ENCODE peak calls at places on chromosome 5, in ten cellular contexts. Q, X, S, J, T, V, P, G, E and I are unnamed samples. For H3K4me1, the result is how much of the 10 kb centered on the place peaks cover.

GRCh38 chr5:17340816-17341215 is 123.4 kb downstream of the BASP1 start:
- DNase-seq in Q (no peak), X (no peak), S (no peak), J (no peak), T (no peak), V (no peak), P (no peak), G (no peak), E (peak), I (no peak)

GRCh38 chr5:16578474-16578883 is 38.3 kb downstream of the RETREG1 start:
- DNase-seq in Q (no peak), X (no peak), S (no peak), J (no peak), T (no peak), V (no peak), P (no peak), G (peak), E (no peak), I (no peak)

GRCh38 chr5:126552614-126553013 is 42.4 kb downstream of the ALDH7A1 start:
- DNase-seq in Q (no peak), X (no peak), S (no peak), J (no peak), T (no peak), V (no peak), P (no peak), G (no peak), E (peak), I (no peak)

GRCh38 chr5:180054226-180054625 is 17.3 kb downstream of the RNF130 start:
- DNase-seq in Q (no peak), X (no peak), S (no peak), J (no peak), T (no peak), V (no peak), P (no peak), G (no peak), E (no peak), I (no peak)

GRCh38 chr5:88553926-88554325 is 285.3 kb upstream of the TMEM161B start:
- DNase-seq in Q (no peak), X (no peak), S (no peak), J (no peak), T (no peak), V (no peak), P (no peak), G (no peak), E (no peak), I (no peak)

GRCh38 chr5:127590154-127590722 is 58.6 kb upstream of the CTXN3 start:
- DNase-seq in Q (no peak), X (no peak), S (no peak), J (no peak), T (peak), V (no peak), P (no peak), G (no peak), E (no peak), I (no peak)

GRCh38 chr5:162160401-162160800 is 92.8 kb downstream of the GABRG2 start:
- DNase-seq in Q (no peak), X (no peak), S (no peak), J (no peak), T (no peak), V (no peak), P (no peak), G (no peak), E (no peak), I (no peak)

GRCh38 chr5:128791312-128791711 is 174.0 kb upstream of the SLC27A6 start:
- DNase-seq in Q (no peak), X (no peak), S (no peak), J (no peak), T (no peak), V (no peak), P (no peak), G (no peak), E (no peak), I (no peak)

GRCh38 chr5:149405550-149406202 is 26.6 kb upstream of the IL17B start:
- DNase-seq in Q (peak), X (no peak), S (peak), J (no peak), T (no peak), V (no peak), P (no peak), G (no peak), E (no peak), I (no peak)

GRCh38 chr5:105544300-105544699 is 1981.7 kb upstream of the NUDT12 start:
- DNase-seq in Q (no peak), X (no peak), S (no peak), J (no peak), T (no peak), V (no peak), P (no peak), G (no peak), E (no peak), I (no peak)

GRCh38 chr5:115431116-115431515 is 113.5 kb downstream of the FEM1C start:
- DNase-seq in Q (no peak), X (no peak), S (no peak), J (no peak), T (no peak), V (no peak), P (no peak), G (no peak), E (no peak), I (no peak)

GRCh38 chr5:1299961-1300360 is 5.1 kb upstream of the TERT start:
- DNase-seq in Q (peak), X (no peak), S (no peak), J (no peak), T (no peak), V (no peak), P (no peak), G (no peak), E (no peak), I (no peak)

GRCh38 chr5:9239626-9240025 is 306.2 kb downstream of the SEMA5A start:
- DNase-seq in Q (no peak), X (no peak), S (no peak), J (no peak), T (no peak), V (no peak), P (no peak), G (no peak), E (peak), I (no peak)

GRCh38 chr5:143890475-143890874 is 78.5 kb downstream of the HMHB1 start:
- DNase-seq in Q (no peak), X (no peak), S (no peak), J (no peak), T (no peak), V (no peak), P (no peak), G (no peak), E (no peak), I (no peak)

GRCh38 chr5:159040181-159040580 is 59.5 kb downstream of the EBF1 start:
- DNase-seq in Q (no peak), X (no peak), S (no peak), J (no peak), T (no peak), V (no peak), P (no peak), G (no peak), E (no peak), I (no peak)

GRCh38 chr5:893137-893506 is 438 bp downstream of the TRIP13 start:
- DNase-seq in Q (peak), X (no peak), S (no peak), J (no peak), T (peak), V (no peak), P (no peak), G (peak), E (no peak), I (no peak)

GRCh38 chr5:34930527-34930844 is 1.1 kb downstream of the DNAJC21 start:
- DNase-seq in Q (no peak), X (no peak), S (no peak), J (no peak), T (peak), V (no peak), P (no peak), G (no peak), E (peak), I (no peak)

GRCh38 chr5:164191240-164191639 is 685.8 kb downstream of the MAT2B start:
- DNase-seq in Q (no peak), X (peak), S (no peak), J (peak), T (no peak), V (peak), P (no peak), G (no peak), E (peak), I (no peak)

GRCh38 chr5:65152131-65152530 is 329.6 kb downstream of the ADAMTS6 start:
- DNase-seq in Q (no peak), X (no peak), S (no peak), J (no peak), T (no peak), V (peak), P (no peak), G (no peak), E (peak), I (no peak)

GRCh38 chr5:181109489-181110013 is 21.4 kb downstream of the OR2V1 start:
- DNase-seq in Q (peak), X (peak), S (no peak), J (no peak), T (no peak), V (no peak), P (no peak), G (no peak), E (no peak), I (no peak)

GRCh38 chr5:150787659-150788058 is 9.1 kb downstream of the SMIM3 start:
- DNase-seq in Q (no peak), X (no peak), S (no peak), J (no peak), T (no peak), V (no peak), P (no peak), G (no peak), E (no peak), I (no peak)

GRCh38 chr5:133686566-133686965 is 74.2 kb upstream of the FSTL4 start:
- DNase-seq in Q (no peak), X (no peak), S (no peak), J (no peak), T (no peak), V (no peak), P (no peak), G (no peak), E (no peak), I (no peak)

GRCh38 chr5:171291371-171291770 is 17.7 kb upstream of the TLX3 start:
- DNase-seq in Q (no peak), X (no peak), S (no peak), J (no peak), T (no peak), V (no peak), P (no peak), G (no peak), E (peak), I (no peak)

GRCh38 chr5:170631471-170632195 is 127.8 kb downstream of the KCNIP1 start:
- DNase-seq in Q (peak), X (peak), S (no peak), J (no peak), T (no peak), V (no peak), P (no peak), G (peak), E (no peak), I (no peak)

GRCh38 chr5:63374085-63374484 is 588.2 kb downstream of the HTR1A start:
- DNase-seq in Q (no peak), X (no peak), S (no peak), J (no peak), T (no peak), V (no peak), P (no peak), G (no peak), E (no peak), I (no peak)

GRCh38 chr5:128254789-128255188 is 171.2 kb downstream of the SLC12A2 start:
- DNase-seq in Q (no peak), X (no peak), S (no peak), J (no peak), T (no peak), V (no peak), P (no peak), G (no peak), E (no peak), I (no peak)

GRCh38 chr5:31459594-31459993 is 72.3 kb downstream of the DROSHA start:
- DNase-seq in Q (no peak), X (no peak), S (no peak), J (no peak), T (no peak), V (no peak), P (no peak), G (no peak), E (no peak), I (no peak)

GRCh38 chr5:151155149-151155776 is 2.3 kb downstream of the ANXA6 start:
- DNase-seq in Q (no peak), X (peak), S (no peak), J (no peak), T (peak), V (peak), P (no peak), G (no peak), E (peak), I (peak)

GRCh38 chr5:153807796-153808195 is 230.9 kb downstream of the FAM114A2 start:
- DNase-seq in Q (no peak), X (no peak), S (no peak), J (no peak), T (no peak), V (no peak), P (no peak), G (no peak), E (no peak), I (no peak)

GRCh38 chr5:116075117-116075910 is 9.5 kb upstream of the COMMD10 start:
- DNase-seq in Q (no peak), X (no peak), S (no peak), J (no peak), T (no peak), V (no peak), P (no peak), G (no peak), E (no peak), I (no peak)

GRCh38 chr5:180470966-180471582 is 23.1 kb upstream of the CNOT6 start:
- DNase-seq in Q (peak), X (peak), S (peak), J (peak), T (peak), V (peak), P (peak), G (peak), E (peak), I (peak)

GRCh38 chr5:115939059-115939458 is 23.2 kb upstream of the LVRN start:
- DNase-seq in Q (no peak), X (no peak), S (no peak), J (no peak), T (no peak), V (no peak), P (no peak), G (no peak), E (no peak), I (no peak)

GRCh38 chr5:143403357-143403606 is 204 bp downstream of the NR3C1 start:
- DNase-seq in Q (no peak), X (no peak), S (no peak), J (no peak), T (no peak), V (no peak), P (no peak), G (no peak), E (no peak), I (no peak)

GRCh38 chr5:86126202-86126601 is 491.5 kb upstream of the COX7C start:
- DNase-seq in Q (no peak), X (no peak), S (no peak), J (no peak), T (no peak), V (no peak), P (no peak), G (no peak), E (no peak), I (no peak)

GRCh38 chr5:1515921-1516571 is 7.7 kb downstream of the LPCAT1 start:
- DNase-seq in Q (peak), X (peak), S (peak), J (no peak), T (no peak), V (no peak), P (peak), G (no peak), E (peak), I (no peak)

GRCh38 chr5:114360816-114361723 is 800 bp upstream of the KCNN2 start:
- DNase-seq in Q (no peak), X (no peak), S (peak), J (peak), T (no peak), V (peak), P (peak), G (peak), E (peak), I (no peak)

GRCh38 chr5:172901012-172901780 is 58.0 kb upstream of the RPL26L1 start:
- DNase-seq in Q (peak), X (no peak), S (peak), J (peak), T (no peak), V (no peak), P (peak), G (no peak), E (peak), I (no peak)
- H3K27ac ChIP-seq in Q (peak), X (peak), S (peak), J (peak), T (no peak), V (peak), P (peak), G (peak), E (peak), I (no peak)

GRCh38 chr5:36885149-36885548 is 8.6 kb downstream of the NIPBL start:
- DNase-seq in Q (no peak), X (no peak), S (no peak), J (no peak), T (no peak), V (no peak), P (peak), G (no peak), E (no peak), I (no peak)
- H3K4me1 ChIP-seq in Q (half or more), X (under half), S (under half), J (half or more), T (half or more), V (under half), P (under half), G (under half), E (under half), I (half or more)

GRCh38 chr5:90474235-90475107 is at the start of the genes MBLAC2 and POLR3G:
- DNase-seq in Q (peak), X (peak), S (peak), J (peak), T (peak), V (peak), P (peak), G (peak), E (peak), I (peak)

GRCh38 chr5:90477073-90477472 is 2.4 kb downstream of the POLR3G start:
- DNase-seq in Q (no peak), X (no peak), S (no peak), J (no peak), T (no peak), V (no peak), P (no peak), G (no peak), E (no peak), I (no peak)

GRCh38 chr5:90473321-90474234 is 993 bp downstream of the MBLAC2 start:
- DNase-seq in Q (no peak), X (no peak), S (peak), J (peak), T (peak), V (peak), P (peak), G (peak), E (peak), I (peak)

GRCh38 chr5:90475436-90475980 is 844 bp downstream of the POLR3G start:
- DNase-seq in Q (no peak), X (no peak), S (no peak), J (no peak), T (no peak), V (peak), P (no peak), G (no peak), E (no peak), I (no peak)

DNA sequence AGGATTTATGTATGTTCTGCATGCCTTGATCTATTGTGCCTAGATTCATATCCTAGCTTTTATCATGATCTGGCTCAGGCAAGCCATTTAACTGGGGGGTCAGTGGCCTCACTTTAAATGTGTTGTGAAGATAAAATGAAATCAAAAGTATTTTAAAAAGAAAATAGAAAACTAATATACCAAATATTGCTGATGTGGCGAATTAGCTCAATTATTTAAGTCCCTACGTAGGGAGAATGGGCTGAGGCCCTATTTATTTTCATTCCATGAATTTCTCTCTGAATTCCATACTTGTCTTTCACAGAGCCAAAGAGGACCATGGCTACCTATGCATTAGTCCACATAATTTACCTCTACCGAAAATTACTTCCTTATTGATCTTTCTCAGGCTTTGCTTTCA is 1.8 kb downstream of the MBLAC2 start:
- DNase-seq in Q (no peak), X (no peak), S (no peak), J (no peak), T (no peak), V (no peak), P (no peak), G (no peak), E (no peak), I (no peak)
- H3K4me3 ChIP-seq in Q (peak), X (peak), S (peak), J (no peak), T (peak), V (peak), P (peak), G (peak), E (no peak), I (peak)

GRCh38 chr5:135980650-135981049 is 25.9 kb upstream of the LECT2 start:
- DNase-seq in Q (no peak), X (no peak), S (no peak), J (no peak), T (no peak), V (no peak), P (no peak), G (no peak), E (peak), I (no peak)
- H3K27ac ChIP-seq in Q (no peak), X (no peak), S (no peak), J (no peak), T (no peak), V (no peak), P (no peak), G (peak), E (no peak), I (no peak)

DNA sequence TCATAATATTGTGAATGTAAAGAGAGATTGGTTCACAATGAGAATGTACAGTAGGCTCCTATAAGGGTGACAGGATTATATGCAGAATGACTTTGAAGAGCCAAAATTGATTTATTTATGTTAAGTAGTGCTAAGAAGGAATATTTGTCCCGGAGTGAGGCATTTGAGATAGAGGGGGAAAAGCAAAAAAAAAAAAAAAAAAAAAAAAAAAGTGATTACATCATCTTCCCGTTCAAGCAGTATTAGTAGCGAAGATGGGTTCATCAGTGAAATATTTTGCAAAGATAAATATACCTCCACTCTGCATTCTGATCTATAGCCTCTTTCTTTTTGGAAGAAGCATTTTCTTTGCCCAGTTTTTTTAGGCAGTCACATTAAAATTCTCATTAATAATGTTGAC is 74.0 kb downstream of the PIK3R1 start:
- DNase-seq in Q (no peak), X (no peak), S (no peak), J (no peak), T (no peak), V (no peak), P (no peak), G (no peak), E (no peak), I (no peak)
- H3K4me1 ChIP-seq in Q (half or more), X (under half), S (under half), J (half or more), T (half or more), V (under half), P (under half), G (under half), E (under half), I (half or more)

DNA sequence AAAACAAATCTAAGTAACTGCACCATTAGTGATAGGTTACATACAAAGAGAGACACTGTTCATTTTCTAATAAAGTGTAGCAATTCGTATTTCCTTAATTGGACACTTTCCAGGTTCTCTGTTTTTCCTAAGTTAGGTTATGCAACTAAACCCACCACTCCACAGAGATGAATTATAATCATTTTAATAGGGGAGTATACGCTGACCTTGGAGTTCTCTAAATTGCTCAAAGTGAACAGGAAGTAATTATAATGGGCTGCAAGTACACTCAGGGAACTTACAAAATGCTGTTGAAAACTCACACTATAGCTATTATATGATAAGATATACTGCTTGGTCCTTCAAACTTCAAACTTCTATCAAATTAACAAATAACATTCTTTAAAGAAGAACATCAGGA is 18.2 kb upstream of the ADCY2 start:
- DNase-seq in Q (no peak), X (no peak), S (no peak), J (no peak), T (no peak), V (no peak), P (no peak), G (no peak), E (no peak), I (no peak)
- H3K4me3 ChIP-seq in Q (no peak), X (no peak), S (no peak), J (no peak), T (no peak), V (no peak), P (no peak), G (no peak), E (no peak), I (no peak)